ENCODE peak calls at places on chromosome 21, in ten cellular contexts. Q is right lobe of liver, G is GM12864, E is K562, A is AG04449, I is neural progenitor cell, R is A549, S is tibial artery, B is left ventricle myocardium inferior, O is pancreas. W is an unnamed sample.

GRCh38 chr21:38142226-38142625 is 114.6 kb upstream of the KCNJ15 start:
- DNase-seq in Q (no peak), B (no peak), S (no peak), E (no peak), I (no peak), R (no peak), G (no peak), O (no peak), A (no peak), W (no peak)

GRCh38 chr21:21921410-21922232 is 923.4 kb downstream of the NCAM2 start:
- DNase-seq in I (peak), O (no peak), E (peak), A (no peak), G (no peak), S (no peak), R (peak), B (no peak), Q (no peak), W (peak)

GRCh38 chr21:38148046-38148445 is 108.7 kb upstream of the KCNJ15 start:
- DNase-seq in O (no peak), Q (no peak), G (no peak), S (no peak), A (no peak), B (no peak), R (peak), I (no peak), E (no peak), W (no peak)

GRCh38 chr21:42705346-42705745 is 51.9 kb downstream of the PDE9A start:
- DNase-seq in I (no peak), B (no peak), G (no peak), R (no peak), Q (no peak), O (no peak), E (no peak), A (no peak), S (no peak), W (no peak)

GRCh38 chr21:38859852-38860251 is 54.1 kb downstream of the ETS2 start:
- DNase-seq in B (no peak), Q (no peak), I (no peak), A (no peak), O (no peak), R (no peak), G (no peak), S (no peak), E (no peak), W (no peak)

GRCh38 chr21:41112740-41113692 is 54.9 kb upstream of the BACE2 start:
- DNase-seq in Q (no peak), I (peak), R (no peak), S (no peak), G (no peak), E (no peak), B (no peak), A (peak), O (no peak), W (peak)

GRCh38 chr21:41751621-41752020 is 15.2 kb downstream of the RIPK4 start:
- DNase-seq in A (no peak), Q (no peak), R (no peak), I (no peak), S (no peak), O (no peak), B (peak), G (no peak), E (no peak), W (no peak)

GRCh38 chr21:41068411-41069304 is 99.3 kb upstream of the BACE2 start:
- DNase-seq in G (peak), B (peak), A (no peak), R (peak), O (peak), S (peak), E (peak), I (peak), Q (peak), W (peak)

GRCh38 chr21:25107708-25108107 is 499.6 kb downstream of the MRPL39 start:
- DNase-seq in E (no peak), B (no peak), G (no peak), I (no peak), R (no peak), S (no peak), A (peak), O (no peak), Q (no peak), W (no peak)

GRCh38 chr21:38993561-38993960 is 187.8 kb downstream of the ETS2 start:
- DNase-seq in G (no peak), B (no peak), Q (no peak), E (no peak), R (peak), S (peak), I (no peak), O (no peak), A (peak), W (no peak)

GRCh38 chr21:44932366-44933181 is 7.3 kb upstream of the SLX9 start:
- DNase-seq in G (no peak), B (peak), S (peak), R (no peak), I (peak), E (peak), Q (peak), O (peak), A (no peak), W (peak)

GRCh38 chr21:41397416-41397815 is 28.6 kb upstream of the MX1 start:
- DNase-seq in E (no peak), G (no peak), I (no peak), A (no peak), S (no peak), Q (no peak), R (no peak), O (no peak), B (no peak), W (peak)

GRCh38 chr21:26756491-26757159 is 88.6 kb downstream of the ADAMTS1 start:
- DNase-seq in E (no peak), B (no peak), I (no peak), S (no peak), Q (no peak), R (no peak), O (no peak), G (no peak), A (peak), W (no peak)

GRCh38 chr21:20040768-20041167 is 957.4 kb upstream of the NCAM2 start:
- DNase-seq in O (no peak), B (no peak), G (no peak), Q (no peak), E (no peak), A (no peak), I (no peak), S (no peak), R (no peak), W (no peak)

GRCh38 chr21:29677326-29677725 is 262.5 kb downstream of the GRIK1 start:
- DNase-seq in A (no peak), E (no peak), G (no peak), R (no peak), B (no peak), S (no peak), O (no peak), Q (no peak), I (no peak), W (no peak)
- TF ChIP-seq CTCF in A (no peak), E (no peak), G (no peak), R (no peak), B (no peak), S (no peak), O (no peak), Q (no peak), I (no peak), W (no peak)

GRCh38 chr21:34524671-34525601 is 12.9 kb upstream of the KCNE1 start:
- DNase-seq in I (peak), A (no peak), G (no peak), E (no peak), B (no peak), R (no peak), S (no peak), O (no peak), Q (no peak), W (no peak)
- H3K4me3 ChIP-seq in I (no peak), A (peak), G (no peak), E (no peak), B (peak), R (peak), S (peak), O (no peak), Q (peak), W (no peak)

DNA sequence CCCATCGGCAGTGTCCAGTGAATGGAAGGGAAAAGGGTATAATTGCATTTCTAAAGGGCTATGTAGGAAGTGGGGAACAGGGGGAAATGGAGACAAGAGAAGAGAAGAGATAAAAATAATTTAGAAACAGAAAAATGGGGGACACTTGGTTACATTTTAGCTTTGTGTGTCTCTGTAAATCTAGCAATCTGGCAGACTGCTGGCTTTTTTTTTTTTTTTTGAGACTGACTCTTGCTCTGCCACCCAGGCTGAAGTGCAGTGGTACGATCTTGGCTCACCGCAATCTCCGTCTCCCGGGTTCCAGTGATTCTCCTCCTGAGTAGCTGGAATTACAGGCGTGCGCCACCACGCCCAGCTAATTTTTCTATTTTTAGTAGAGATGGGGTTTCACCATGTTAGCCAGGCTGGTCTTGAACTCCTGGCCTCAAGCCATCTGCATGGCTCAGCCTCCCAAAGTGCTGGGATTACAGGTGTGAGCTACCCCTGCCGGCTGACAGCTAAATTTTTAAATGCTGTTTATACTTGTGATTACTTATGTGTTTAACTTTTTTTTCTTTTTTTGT is 53.4 kb downstream of the AGPAT3 start:
- DNase-seq in O (no peak), Q (peak), G (no peak), E (no peak), R (no peak), I (no peak), A (no peak), S (no peak), B (peak), W (no peak)
- TF ChIP-seq CTCF in O (no peak), Q (no peak), G (no peak), E (no peak), R (no peak), I (no peak), A (no peak), S (no peak), B (no peak), W (no peak)

GRCh38 chr21:46100426-46100825 is 2.5 kb downstream of the COL6A2 start:
- DNase-seq in S (no peak), A (no peak), B (no peak), G (no peak), Q (no peak), I (no peak), R (no peak), E (no peak), O (no peak), W (no peak)
- H3K4me3 ChIP-seq in S (peak), A (peak), B (peak), G (no peak), Q (no peak), I (no peak), R (no peak), E (no peak), O (no peak), W (no peak)